ENCODE peak calls at places on chromosomes 6 and 20, in eight cellular contexts. S is heart right ventricle; C is CD8-positive, alpha-beta memory T cell; R is IMR-90; Z is NCI-H2107; G is A549; O is Right ventricle myocardium superior; Y is epithelial cell of esophagus. N is an unnamed sample.

GRCh38 chr6:113774122-113774835 is 82.9 kb upstream of the MARCKS start:
- DNase-seq in S (no peak), C (no peak), R (peak), Z (no peak), G (peak), O (no peak), Y (peak), N (no peak)

GRCh38 chr20:21640556-21640955 is 64.9 kb upstream of the PAX1 start:
- DNase-seq in S (no peak), C (no peak), R (no peak), Z (no peak), G (peak), O (no peak), Y (peak), N (no peak)

GRCh38 chr6:11379805-11380204 is 147.3 kb upstream of the NEDD9 start:
- DNase-seq in S (no peak), C (no peak), R (no peak), Z (no peak), G (no peak), O (no peak), Y (no peak), N (no peak)

GRCh38 chr20:34776177-34776576 is 49.3 kb downstream of the NCOA6 start:
- DNase-seq in S (no peak), C (no peak), R (no peak), Z (no peak), G (no peak), O (no peak), Y (no peak), N (no peak)

GRCh38 chr6:142378138-142378875 is 76.5 kb downstream of the ADGRG6 start:
- DNase-seq in S (peak), C (no peak), R (peak), Z (peak), G (peak), O (no peak), Y (peak), N (no peak)

GRCh38 chr6:137352859-137353258 is 133.7 kb upstream of the IFNGR1 start:
- DNase-seq in S (no peak), C (no peak), R (no peak), Z (no peak), G (peak), O (no peak), Y (no peak), N (no peak)

GRCh38 chr20:19289451-19289850 is 77.0 kb downstream of the SLC24A3 start:
- DNase-seq in S (no peak), C (no peak), R (no peak), Z (no peak), G (no peak), O (no peak), Y (no peak), N (no peak)

GRCh38 chr6:169881398-169881797 is 130.0 kb downstream of the ERMARD start:
- DNase-seq in S (no peak), C (no peak), R (no peak), Z (no peak), G (no peak), O (no peak), Y (no peak), N (no peak)

GRCh38 chr6:169145476-169145875 is 108.2 kb downstream of the THBS2 start:
- DNase-seq in S (no peak), C (no peak), R (peak), Z (no peak), G (no peak), O (no peak), Y (no peak), N (no peak)

GRCh38 chr20:16749573-16749972 is 1.4 kb downstream of the OTOR start:
- DNase-seq in S (no peak), C (no peak), R (no peak), Z (no peak), G (no peak), O (no peak), Y (no peak), N (no peak)

GRCh38 chr6:159665868-159666635 is 27.0 kb downstream of the SOD2 start:
- DNase-seq in S (no peak), C (no peak), R (peak), Z (no peak), G (no peak), O (no peak), Y (no peak), N (no peak)

GRCh38 chr6:148146717-148147116 is 195.9 kb upstream of the SASH1 start:
- DNase-seq in S (no peak), C (peak), R (peak), Z (no peak), G (no peak), O (no peak), Y (peak), N (no peak)

GRCh38 chr6:157912326-157912725 is 69.3 kb upstream of the SYNJ2 start:
- DNase-seq in S (no peak), C (no peak), R (peak), Z (no peak), G (no peak), O (no peak), Y (peak), N (no peak)

GRCh38 chr6:7542878-7543394 is 1.5 kb downstream of the DSP start:
- DNase-seq in S (peak), C (no peak), R (peak), Z (no peak), G (peak), O (peak), Y (peak), N (peak)

GRCh38 chr20:50013976-50014375 is 31.2 kb downstream of the SNAI1 start:
- DNase-seq in S (no peak), C (no peak), R (no peak), Z (no peak), G (no peak), O (no peak), Y (no peak), N (no peak)

GRCh38 chr6:134446228-134446848 is 128.4 kb upstream of the SGK1 start:
- DNase-seq in S (no peak), C (no peak), R (peak), Z (no peak), G (no peak), O (no peak), Y (peak), N (no peak)

GRCh38 chr6:144797881-144798589 is 512.9 kb downstream of the UTRN start:
- DNase-seq in S (no peak), C (no peak), R (peak), Z (no peak), G (peak), O (no peak), Y (peak), N (no peak)

GRCh38 chr20:62516345-62516744 is 40.5 kb upstream of the GATA5 start:
- DNase-seq in S (no peak), C (no peak), R (no peak), Z (peak), G (peak), O (no peak), Y (peak), N (no peak)

GRCh38 chr20:2626853-2627541 is 25.4 kb upstream of the NOP56 start:
- DNase-seq in S (no peak), C (no peak), R (peak), Z (no peak), G (peak), O (no peak), Y (peak), N (no peak)

GRCh38 chr20:1294497-1294896 is 28.4 kb downstream of the SNPH start:
- DNase-seq in S (no peak), C (no peak), R (no peak), Z (no peak), G (no peak), O (no peak), Y (no peak), N (no peak)

GRCh38 chr6:18053071-18053475 is 65.6 kb upstream of the KIF13A start:
- DNase-seq in S (no peak), C (no peak), R (peak), Z (no peak), G (no peak), O (no peak), Y (peak), N (no peak)